ENCODE peak calls at places on chromosomes 6 and 20, in seven cellular contexts. One of them, this sample, is unnamed. For H3K27me3, the result is how much of the 10 kb centered on the place peaks cover.

GRCh38 chr6:161444464-161444863 is 170.6 kb upstream of the AGPAT4 start:
- DNase-seq in psoas muscle: peak
- DNase-seq in left lung: no peak
- DNase-seq in mammary epithelial cell: no peak
- DNase-seq in tibial artery: no peak
- DNase-seq in heart left ventricle: peak
- DNase-seq in GM23338: peak
- DNase-seq in this sample: peak

GRCh38 chr20:35225319-35226125 is 968 bp upstream of the MMP24 start:
- DNase-seq in psoas muscle: no peak
- DNase-seq in left lung: no peak
- DNase-seq in mammary epithelial cell: no peak
- DNase-seq in tibial artery: no peak
- DNase-seq in heart left ventricle: no peak
- DNase-seq in GM23338: peak
- DNase-seq in this sample: no peak

GRCh38 chr6:87483929-87484328 is 11.2 kb downstream of the SLC35A1 start:
- DNase-seq in psoas muscle: no peak
- DNase-seq in left lung: no peak
- DNase-seq in mammary epithelial cell: peak
- DNase-seq in tibial artery: no peak
- DNase-seq in heart left ventricle: no peak
- DNase-seq in GM23338: peak
- DNase-seq in this sample: no peak

GRCh38 chr6:19438566-19439353 is 398.4 kb upstream of the ID4 start:
- DNase-seq in psoas muscle: no peak
- DNase-seq in left lung: peak
- DNase-seq in mammary epithelial cell: no peak
- DNase-seq in tibial artery: no peak
- DNase-seq in heart left ventricle: no peak
- DNase-seq in GM23338: no peak
- DNase-seq in this sample: no peak

GRCh38 chr20:48163521-48163920 is 378.2 kb upstream of the SULF2 start:
- DNase-seq in psoas muscle: no peak
- DNase-seq in left lung: no peak
- DNase-seq in mammary epithelial cell: no peak
- DNase-seq in tibial artery: no peak
- DNase-seq in heart left ventricle: no peak
- DNase-seq in GM23338: no peak
- DNase-seq in this sample: no peak

GRCh38 chr6:169250660-169251059 is 3.0 kb downstream of the THBS2 start:
- DNase-seq in psoas muscle: no peak
- DNase-seq in left lung: peak
- DNase-seq in mammary epithelial cell: peak
- DNase-seq in tibial artery: peak
- DNase-seq in heart left ventricle: peak
- DNase-seq in GM23338: peak
- DNase-seq in this sample: peak

GRCh38 chr6:88544986-88545612 is 379.0 kb upstream of the CNR1 start:
- DNase-seq in psoas muscle: no peak
- DNase-seq in left lung: no peak
- DNase-seq in mammary epithelial cell: no peak
- DNase-seq in tibial artery: no peak
- DNase-seq in heart left ventricle: no peak
- DNase-seq in GM23338: no peak
- DNase-seq in this sample: no peak

GRCh38 chr6:163962627-163963117 is 548.2 kb downstream of the QKI start:
- DNase-seq in psoas muscle: peak
- DNase-seq in left lung: no peak
- DNase-seq in mammary epithelial cell: no peak
- DNase-seq in tibial artery: no peak
- DNase-seq in heart left ventricle: peak
- DNase-seq in GM23338: no peak
- DNase-seq in this sample: no peak

GRCh38 chr6:28750926-28751458 is 172.8 kb downstream of the TRIM27 start:
- DNase-seq in psoas muscle: no peak
- DNase-seq in left lung: no peak
- DNase-seq in mammary epithelial cell: no peak
- DNase-seq in tibial artery: no peak
- DNase-seq in heart left ventricle: no peak
- DNase-seq in GM23338: no peak
- DNase-seq in this sample: no peak

GRCh38 chr6:153210083-153210482 is 79.0 kb upstream of the RGS17 start:
- DNase-seq in psoas muscle: no peak
- DNase-seq in left lung: no peak
- DNase-seq in mammary epithelial cell: peak
- DNase-seq in tibial artery: no peak
- DNase-seq in heart left ventricle: no peak
- DNase-seq in GM23338: no peak
- DNase-seq in this sample: no peak

GRCh38 chr6:53107091-53107490 is 41.5 kb downstream of the GCM1 start:
- DNase-seq in psoas muscle: no peak
- DNase-seq in left lung: no peak
- DNase-seq in mammary epithelial cell: peak
- DNase-seq in tibial artery: no peak
- DNase-seq in heart left ventricle: no peak
- DNase-seq in GM23338: no peak
- DNase-seq in this sample: no peak

GRCh38 chr6:122736166-122736565 is 43.4 kb upstream of the FABP7 start:
- DNase-seq in psoas muscle: no peak
- DNase-seq in left lung: no peak
- DNase-seq in mammary epithelial cell: peak
- DNase-seq in tibial artery: no peak
- DNase-seq in heart left ventricle: no peak
- DNase-seq in GM23338: no peak
- DNase-seq in this sample: no peak

GRCh38 chr6:97841763-97842162 is 558.7 kb upstream of the MMS22L start:
- DNase-seq in psoas muscle: no peak
- DNase-seq in left lung: no peak
- DNase-seq in mammary epithelial cell: no peak
- DNase-seq in tibial artery: no peak
- DNase-seq in heart left ventricle: no peak
- DNase-seq in GM23338: no peak
- DNase-seq in this sample: no peak

GRCh38 chr6:125984311-125984710 is 2.0 kb upstream of the TRMT11 start:
- DNase-seq in psoas muscle: no peak
- DNase-seq in left lung: no peak
- DNase-seq in mammary epithelial cell: no peak
- DNase-seq in tibial artery: no peak
- DNase-seq in heart left ventricle: no peak
- DNase-seq in GM23338: no peak
- DNase-seq in this sample: no peak

GRCh38 chr6:126312013-126312665 is 27.8 kb upstream of the CENPW start:
- DNase-seq in psoas muscle: no peak
- DNase-seq in left lung: no peak
- DNase-seq in mammary epithelial cell: peak
- DNase-seq in tibial artery: no peak
- DNase-seq in heart left ventricle: no peak
- DNase-seq in GM23338: peak
- DNase-seq in this sample: no peak

GRCh38 chr20:400451-401275 is 7.4 kb upstream of the RBCK1 start:
- DNase-seq in psoas muscle: no peak
- DNase-seq in left lung: no peak
- DNase-seq in mammary epithelial cell: peak
- DNase-seq in tibial artery: no peak
- DNase-seq in heart left ventricle: no peak
- DNase-seq in GM23338: peak
- DNase-seq in this sample: peak

GRCh38 chr20:23440004-23440403 is 519 bp downstream of the CSTL1 start:
- DNase-seq in psoas muscle: no peak
- DNase-seq in left lung: no peak
- DNase-seq in mammary epithelial cell: no peak
- DNase-seq in tibial artery: no peak
- DNase-seq in heart left ventricle: no peak
- DNase-seq in GM23338: no peak
- DNase-seq in this sample: no peak

GRCh38 chr20:51014797-51015722 is 7.8 kb downstream of the KCNG1 start:
- DNase-seq in psoas muscle: no peak
- DNase-seq in left lung: no peak
- DNase-seq in mammary epithelial cell: peak
- DNase-seq in tibial artery: no peak
- DNase-seq in heart left ventricle: no peak
- DNase-seq in GM23338: peak
- DNase-seq in this sample: peak

GRCh38 chr6:41630069-41630468 is 8.2 kb upstream of the MDFI start:
- DNase-seq in psoas muscle: no peak
- DNase-seq in left lung: no peak
- DNase-seq in mammary epithelial cell: no peak
- DNase-seq in tibial artery: no peak
- DNase-seq in heart left ventricle: no peak
- DNase-seq in GM23338: no peak
- DNase-seq in this sample: no peak

GRCh38 chr20:823326-823902 is 10.1 kb upstream of the FAM110A start:
- DNase-seq in psoas muscle: no peak
- DNase-seq in left lung: no peak
- DNase-seq in mammary epithelial cell: no peak
- DNase-seq in tibial artery: no peak
- DNase-seq in heart left ventricle: no peak
- DNase-seq in GM23338: no peak
- DNase-seq in this sample: no peak

GRCh38 chr6:53048431-53049195 is 16.6 kb upstream of the FBXO9 start:
- DNase-seq in psoas muscle: no peak
- DNase-seq in left lung: no peak
- DNase-seq in mammary epithelial cell: peak
- DNase-seq in tibial artery: no peak
- DNase-seq in heart left ventricle: no peak
- DNase-seq in GM23338: no peak
- DNase-seq in this sample: no peak

GRCh38 chr20:25706793-25707192 is 10.1 kb upstream of the ZNF337 start:
- DNase-seq in psoas muscle: no peak
- DNase-seq in left lung: peak
- DNase-seq in mammary epithelial cell: no peak
- DNase-seq in tibial artery: no peak
- DNase-seq in heart left ventricle: no peak
- DNase-seq in GM23338: no peak
- DNase-seq in this sample: no peak

GRCh38 chr6:149867876-149868640 is 3.9 kb upstream of the LRP11 start:
- DNase-seq in psoas muscle: no peak
- DNase-seq in left lung: no peak
- DNase-seq in mammary epithelial cell: peak
- DNase-seq in tibial artery: no peak
- DNase-seq in heart left ventricle: no peak
- DNase-seq in GM23338: peak
- DNase-seq in this sample: no peak

GRCh38 chr6:5464096-5464885 is 203.0 kb downstream of the FARS2 start:
- DNase-seq in psoas muscle: no peak
- DNase-seq in left lung: no peak
- DNase-seq in mammary epithelial cell: no peak
- DNase-seq in tibial artery: no peak
- DNase-seq in heart left ventricle: no peak
- DNase-seq in GM23338: no peak
- DNase-seq in this sample: no peak

GRCh38 chr6:13614126-13614925 is 809 bp upstream of the NOL7 start:
- DNase-seq in psoas muscle: peak
- DNase-seq in left lung: peak
- DNase-seq in mammary epithelial cell: no peak
- DNase-seq in tibial artery: peak
- DNase-seq in heart left ventricle: no peak
- DNase-seq in GM23338: peak
- DNase-seq in this sample: no peak

GRCh38 chr20:4053516-4053919 is 38.2 kb upstream of the RNF24 start:
- DNase-seq in psoas muscle: no peak
- DNase-seq in left lung: no peak
- DNase-seq in mammary epithelial cell: peak
- DNase-seq in tibial artery: no peak
- DNase-seq in heart left ventricle: no peak
- DNase-seq in GM23338: no peak
- DNase-seq in this sample: no peak

GRCh38 chr20:4607287-4607713 is 114.4 kb upstream of the PRND start:
- DNase-seq in psoas muscle: no peak
- DNase-seq in left lung: no peak
- DNase-seq in mammary epithelial cell: peak
- DNase-seq in tibial artery: peak
- DNase-seq in heart left ventricle: no peak
- DNase-seq in GM23338: peak
- DNase-seq in this sample: peak

GRCh38 chr6:147970970-147971369 is 371.7 kb upstream of the SASH1 start:
- DNase-seq in psoas muscle: no peak
- DNase-seq in left lung: no peak
- DNase-seq in mammary epithelial cell: peak
- DNase-seq in tibial artery: no peak
- DNase-seq in heart left ventricle: no peak
- DNase-seq in GM23338: peak
- DNase-seq in this sample: no peak
- TF ChIP-seq CTCF in psoas muscle: no peak
- TF ChIP-seq CTCF in left lung: no peak
- TF ChIP-seq CTCF in mammary epithelial cell: peak
- TF ChIP-seq CTCF in tibial artery: no peak
- TF ChIP-seq CTCF in heart left ventricle: no peak
- TF ChIP-seq CTCF in GM23338: peak
- TF ChIP-seq CTCF in this sample: no peak

DNA sequence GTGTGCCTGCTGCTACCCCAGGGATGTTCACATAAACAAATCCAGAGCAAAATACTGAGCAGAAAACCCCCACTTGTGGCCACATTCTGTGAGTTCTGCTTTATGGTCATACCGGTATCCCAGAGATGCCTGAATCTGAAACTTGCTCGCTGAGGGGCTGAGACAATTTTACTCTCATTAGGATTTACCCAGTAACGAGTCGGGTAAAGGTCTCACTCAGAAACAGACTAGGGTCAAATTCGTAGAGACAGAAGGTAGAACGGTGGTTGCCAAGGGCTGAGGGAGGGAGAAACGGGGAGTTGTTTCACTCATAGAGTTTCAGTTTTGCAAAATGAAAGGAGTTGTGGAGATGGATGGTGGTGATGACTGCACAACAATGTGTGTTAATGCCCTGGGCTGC is 45.4 kb upstream of the NKX2-2 start:
- DNase-seq in psoas muscle: no peak
- DNase-seq in left lung: no peak
- DNase-seq in mammary epithelial cell: no peak
- DNase-seq in tibial artery: no peak
- DNase-seq in heart left ventricle: no peak
- DNase-seq in GM23338: no peak
- DNase-seq in this sample: no peak
- H3K27me3 ChIP-seq in psoas muscle: under half
- H3K27me3 ChIP-seq in left lung: half or more
- H3K27me3 ChIP-seq in mammary epithelial cell: under half
- H3K27me3 ChIP-seq in tibial artery: under half
- H3K27me3 ChIP-seq in heart left ventricle: under half
- H3K27me3 ChIP-seq in GM23338: under half
- H3K27me3 ChIP-seq in this sample: under half

GRCh38 chr6:167122827-167123657 is at the start of gene CCR6:
- DNase-seq in psoas muscle: no peak
- DNase-seq in left lung: no peak
- DNase-seq in mammary epithelial cell: no peak
- DNase-seq in tibial artery: no peak
- DNase-seq in heart left ventricle: no peak
- DNase-seq in GM23338: no peak
- DNase-seq in this sample: no peak
- H3K4me3 ChIP-seq in psoas muscle: no peak
- H3K4me3 ChIP-seq in left lung: no peak
- H3K4me3 ChIP-seq in mammary epithelial cell: no peak
- H3K4me3 ChIP-seq in tibial artery: no peak
- H3K4me3 ChIP-seq in heart left ventricle: no peak
- H3K4me3 ChIP-seq in GM23338: no peak
- H3K4me3 ChIP-seq in this sample: no peak

GRCh38 chr6:108853077-108853476 is 4.9 kb downstream of the ARMC2 start:
- DNase-seq in psoas muscle: no peak
- DNase-seq in left lung: no peak
- DNase-seq in mammary epithelial cell: no peak
- DNase-seq in tibial artery: no peak
- DNase-seq in heart left ventricle: no peak
- DNase-seq in GM23338: no peak
- DNase-seq in this sample: no peak
- TF ChIP-seq CTCF in psoas muscle: no peak
- TF ChIP-seq CTCF in left lung: no peak
- TF ChIP-seq CTCF in mammary epithelial cell: no peak
- TF ChIP-seq CTCF in tibial artery: no peak
- TF ChIP-seq CTCF in heart left ventricle: no peak
- TF ChIP-seq CTCF in GM23338: no peak
- TF ChIP-seq CTCF in this sample: no peak